ENCODE peak calls at places on chromosomes 3 and 15, in five cellular contexts. E is AG10803, J is COR-L47, C is substantia nigra, A is body of pancreas. M is an unnamed sample.
A peak's percentile ranks its signal among the peaks of the same experiment; 100 is the strongest.

GRCh38 chr3:98875535-98875934 is 26.0 kb downstream of the DCBLD2 start:
- DNase-seq in A (no peak), C (no peak), E (no peak), J (no peak), M (peak; percentile 68)

GRCh38 chr3:48402281-48402732 is 27.6 kb downstream of the PLXNB1 start:
- DNase-seq in J (no peak), E (peak; percentile 94), A (peak; percentile 73), C (no peak), M (peak; percentile 77)

GRCh38 chr15:95624616-95625361 is 705.7 kb upstream of the NR2F2 start:
- DNase-seq in A (no peak), E (no peak), J (no peak), C (no peak), M (no peak)

GRCh38 chr3:38031022-38031994 is 1.9 kb upstream of the PLCD1 start:
- DNase-seq in C (peak; percentile 21), J (no peak), E (peak; percentile 52), A (peak; percentile 58), M (no peak)

GRCh38 chr15:65377105-65377975 is 462 bp downstream of the IGDCC3 start:
- DNase-seq in C (no peak), E (peak; percentile 22), A (peak; percentile 37), J (no peak), M (peak; percentile 16)

GRCh38 chr3:17432237-17432636 is 310.2 kb downstream of the TBC1D5 start:
- DNase-seq in E (peak; percentile 21), J (no peak), C (no peak), A (no peak), M (peak; percentile 36)

GRCh38 chr3:57622362-57622761 is 25.2 kb upstream of the ARF4 start:
- DNase-seq in A (no peak), J (no peak), C (no peak), E (no peak), M (no peak)

GRCh38 chr3:53493618-53493996 is 804 bp upstream of the CACNA1D start:
- DNase-seq in J (no peak), C (no peak), A (no peak), E (no peak), M (no peak)

GRCh38 chr15:64894395-64895056 is 17.2 kb upstream of the ANKDD1A start:
- DNase-seq in E (no peak), J (no peak), C (no peak), A (no peak), M (no peak)